ENCODE peak calls at places on chromosomes 13 and 19, in five cellular contexts. M, Z, A, W and U are unnamed samples.

GRCh38 chr19:3805859-3806258 is 19.7 kb upstream of the MATK start:
- DNase-seq in W (no peak), M (no peak), Z (no peak), A (no peak), U (no peak)

GRCh38 chr13:87274209-87274819 is 396.9 kb upstream of the SLITRK5 start:
- DNase-seq in W (peak; percentile 2), Z (peak; percentile 72), A (peak; percentile 43), M (peak; percentile 25), U (peak; percentile 89)

GRCh38 chr13:99371956-99372355 is 64.8 kb upstream of the GPR183 start:
- DNase-seq in Z (no peak), W (no peak), M (no peak), A (no peak), U (no peak)

GRCh38 chr19:41299046-41299754 is 10.8 kb upstream of the CCDC97 start:
- DNase-seq in M (no peak), Z (no peak), A (no peak), W (no peak), U (no peak)

GRCh38 chr13:63843766-63844699 is 2428.4 kb upstream of the PCDH20 start:
- DNase-seq in M (no peak), W (no peak), Z (no peak), A (no peak), U (no peak)

GRCh38 chr13:95627590-95627989 is 16.9 kb downstream of the DZIP1 start:
- DNase-seq in Z (no peak), M (no peak), W (no peak), A (no peak), U (no peak)

GRCh38 chr19:27966390-27966816 is 1246.5 kb downstream of the UQCRFS1 start:
- DNase-seq in A (no peak), M (peak; percentile 5), Z (no peak), W (peak; percentile 8), U (peak; percentile 51)

GRCh38 chr19:17985037-17985818 is 18.3 kb downstream of the KCNN1 start:
- DNase-seq in Z (no peak), M (no peak), W (peak; percentile 79), A (no peak), U (peak; percentile 38)

GRCh38 chr13:35512271-35512920 is 35.9 kb upstream of the MAB21L1 start:
- DNase-seq in A (no peak), Z (no peak), W (no peak), M (no peak), U (no peak)

GRCh38 chr13:77815330-77815729 is 103.3 kb downstream of the EDNRB start:
- DNase-seq in Z (no peak), M (no peak), W (no peak), A (no peak), U (no peak)

GRCh38 chr13:50187352-50188029 is 172.2 kb downstream of the KCNRG start:
- DNase-seq in W (no peak), A (peak; percentile 94), M (no peak), Z (no peak), U (no peak)

GRCh38 chr19:6270076-6270745 is 9.6 kb downstream of the MLLT1 start:
- DNase-seq in A (no peak), W (no peak), Z (no peak), M (no peak), U (no peak)

GRCh38 chr13:28049215-28049614 is 51.2 kb downstream of the FLT3 start:
- DNase-seq in W (no peak), A (no peak), M (no peak), Z (no peak), U (no peak)
- H3K4me1 ChIP-seq in W (no peaks in the 10 kb centered on the region), A (no peaks in the 10 kb centered on the region), M (no peaks in the 10 kb centered on the region), Z (peaks cover 14% of the 10 kb centered on the region), U (peaks cover 25% of the 10 kb centered on the region)

DNA sequence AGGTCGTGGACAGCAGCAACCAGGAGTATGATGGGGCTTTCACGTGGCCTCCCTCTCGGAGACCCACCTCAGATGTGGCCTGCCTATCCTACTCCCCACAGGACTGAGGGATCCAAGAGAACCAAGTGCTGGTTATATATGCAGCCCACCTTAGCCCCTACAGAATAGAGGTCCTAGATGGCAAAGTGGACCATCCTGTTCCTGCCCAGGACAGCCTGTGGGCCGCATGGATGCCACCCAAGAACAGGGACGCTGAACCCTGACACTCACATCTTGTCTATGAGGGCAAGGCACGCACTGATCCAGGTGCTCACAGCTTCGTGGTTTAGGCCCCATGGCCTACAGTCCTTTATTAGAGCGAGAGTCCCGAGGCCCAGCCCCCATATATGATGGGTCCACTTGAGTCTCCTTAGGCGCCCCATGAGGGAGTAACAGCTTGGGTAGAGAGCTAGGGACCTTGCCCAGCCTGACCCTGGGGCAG is 1.5 kb upstream of the SLC27A5 start:
- DNase-seq in W (no peak), A (no peak), Z (no peak), M (no peak), U (no peak)
- H3K4me2 ChIP-seq in W (peak overlapping the region; percentile 59), A (no peak overlapping the region), Z (peak overlapping the region; percentile 58), M (no peak overlapping the region), U (peak overlapping the region; percentile 77)

GRCh38 chr13:38979891-38980627 is 10.6 kb downstream of the STOML3 start:
- DNase-seq in W (no peak), A (no peak), M (peak; percentile 45), Z (no peak), U (peak; percentile 9)
- TF ChIP-seq POLR2AphosphoS5 in W (no peak), A (no peak), M (no peak), Z (no peak), U (no peak)

GRCh38 chr19:2062770-2063169 is 11.7 kb upstream of the MKNK2 start:
- DNase-seq in Z (no peak), W (no peak), A (no peak), M (no peak), U (no peak)
- H3K4me1 ChIP-seq in Z (peaks cover 22% of the 10 kb centered on the region), W (peaks cover 65% of the 10 kb centered on the region), A (peaks cover 77% of the 10 kb centered on the region), M (peaks cover 40% of the 10 kb centered on the region), U (peaks cover 21% of the 10 kb centered on the region)

DNA sequence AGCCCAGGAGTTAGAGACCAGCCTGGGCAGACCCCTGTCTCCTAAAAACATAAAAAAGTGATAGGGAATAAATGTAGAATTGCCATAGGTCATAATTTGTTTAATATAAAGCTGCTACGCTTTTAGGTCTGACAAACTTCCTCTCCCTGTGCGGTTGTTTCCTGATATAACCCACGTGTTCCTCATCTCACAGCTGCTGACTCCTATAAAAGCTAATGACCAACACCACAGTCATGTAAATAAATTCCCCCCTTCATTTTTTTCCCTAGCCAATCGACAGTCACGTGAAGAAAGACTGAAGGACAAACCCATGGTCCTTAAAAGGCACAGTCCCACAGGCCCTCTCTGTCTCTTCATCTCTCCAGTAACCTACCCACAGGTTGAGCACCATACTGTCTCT is 27.5 kb downstream of the ZNF266 start:
- DNase-seq in A (no peak), M (no peak), W (no peak), Z (no peak), U (no peak)
- H3K4me2 ChIP-seq in A (no peak overlapping the region), M (no peak overlapping the region), W (peak overlapping the region; percentile 80), Z (no peak overlapping the region), U (no peak overlapping the region)

GRCh38 chr13:85974604-85975366 is 175.6 kb upstream of the SLITRK6 start:
- DNase-seq in M (no peak), Z (no peak), W (no peak), A (no peak), U (no peak)
- TF ChIP-seq POLR2AphosphoS5 in M (no peak), Z (no peak), W (no peak), A (no peak), U (no peak)

DNA sequence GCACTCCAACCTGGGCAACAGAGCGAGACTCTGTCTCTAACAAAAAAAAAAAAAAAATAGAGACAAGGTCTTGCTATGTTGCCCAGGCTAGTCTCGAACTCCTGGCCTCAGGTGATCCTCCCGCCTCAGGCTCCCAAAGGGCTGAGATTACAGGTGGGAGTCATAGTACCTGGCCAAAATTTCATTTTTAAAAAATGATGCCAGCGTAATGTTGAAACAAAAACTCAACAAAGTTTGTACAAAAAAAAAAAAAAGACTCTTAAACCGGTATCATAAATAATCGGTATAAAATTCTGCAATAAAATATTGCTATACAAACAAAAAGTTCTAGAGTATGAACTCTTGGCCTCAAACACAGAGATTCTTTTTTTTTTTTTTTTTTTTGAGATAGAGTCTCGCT is 3.5 kb downstream of the GMFG start:
- DNase-seq in M (no peak), Z (no peak), W (no peak), A (no peak), U (no peak)
- H3K4me1 ChIP-seq in M (no peaks in the 10 kb centered on the region), Z (peaks cover 7% of the 10 kb centered on the region), W (peaks cover 11% of the 10 kb centered on the region), A (peaks cover 50% of the 10 kb centered on the region), U (peaks cover 7% of the 10 kb centered on the region)